ENCODE peak calls at places on chromosomes 1 and 21, in ten cellular contexts. L is K562, A is heart left ventricle, E is stomach, F is neural progenitor cell, K is body of pancreas, N is Peyer's patch, I is OCI-LY7, R is fibroblast of lung, J is lower lobe of right lung. B is an unnamed sample. For H3K4me1, the result is how much of the 10 kb centered on the place peaks cover.

GRCh38 chr1:198577444-198577843 is 37.0 kb upstream of the ATP6V1G3 start:
- DNase-seq in L (no peak), A (no peak), E (no peak), F (no peak), K (no peak), N (no peak), I (no peak), R (peak), J (no peak), B (no peak)

GRCh38 chr1:47023268-47024137 is at the start of gene CYP4X1:
- DNase-seq in L (no peak), A (peak), E (peak), F (peak), K (peak), N (no peak), I (no peak), R (peak), J (peak), B (no peak)

GRCh38 chr1:78289606-78290005 is 201.2 kb upstream of the PTGFR start:
- DNase-seq in L (no peak), A (no peak), E (no peak), F (no peak), K (no peak), N (no peak), I (no peak), R (no peak), J (no peak), B (no peak)

GRCh38 chr1:29237906-29238600 is 1.7 kb downstream of the PTPRU start:
- DNase-seq in L (no peak), A (peak), E (peak), F (peak), K (peak), N (no peak), I (no peak), R (peak), J (peak), B (peak)

GRCh38 chr1:3016641-3017439 is 4.4 kb upstream of the ACTRT2 start:
- DNase-seq in L (no peak), A (peak), E (no peak), F (no peak), K (no peak), N (no peak), I (no peak), R (no peak), J (no peak), B (no peak)

GRCh38 chr1:94115254-94115899 is 5.6 kb downstream of the ABCA4 start:
- DNase-seq in L (no peak), A (no peak), E (no peak), F (no peak), K (no peak), N (no peak), I (no peak), R (no peak), J (no peak), B (no peak)

GRCh38 chr1:6170742-6171201 is 9.3 kb downstream of the CHD5 start:
- DNase-seq in L (no peak), A (no peak), E (no peak), F (no peak), K (no peak), N (no peak), I (no peak), R (no peak), J (no peak), B (no peak)

GRCh38 chr1:197915797-197916686 is 1.1 kb upstream of the LHX9 start:
- DNase-seq in L (peak), A (peak), E (no peak), F (peak), K (peak), N (no peak), I (no peak), R (peak), J (peak), B (no peak)

GRCh38 chr1:53546409-53547155 is 87.4 kb downstream of the DMRTB1 start:
- DNase-seq in L (no peak), A (no peak), E (no peak), F (no peak), K (peak), N (no peak), I (no peak), R (no peak), J (peak), B (no peak)

GRCh38 chr21:32554832-32555436 is 30.4 kb downstream of the TCP10L start:
- DNase-seq in L (peak), A (no peak), E (no peak), F (no peak), K (no peak), N (no peak), I (no peak), R (no peak), J (no peak), B (no peak)

GRCh38 chr1:162756523-162756922 is 34.0 kb upstream of the HSD17B7 start:
- DNase-seq in L (no peak), A (no peak), E (no peak), F (no peak), K (no peak), N (no peak), I (no peak), R (peak), J (no peak), B (no peak)

GRCh38 chr1:85344256-85344694 is 67.8 kb upstream of the BCL10 start:
- DNase-seq in L (peak), A (no peak), E (peak), F (peak), K (peak), N (no peak), I (peak), R (peak), J (peak), B (no peak)

GRCh38 chr1:47696404-47696910 is 258.6 kb downstream of the FOXD2 start:
- DNase-seq in L (no peak), A (peak), E (no peak), F (no peak), K (no peak), N (no peak), I (no peak), R (no peak), J (no peak), B (no peak)

GRCh38 chr1:84715620-84716019 is 25.4 kb upstream of the SSX2IP start:
- DNase-seq in L (peak), A (no peak), E (no peak), F (peak), K (no peak), N (no peak), I (no peak), R (no peak), J (no peak), B (no peak)

GRCh38 chr1:56502700-56503245 is 76.6 kb downstream of the PLPP3 start:
- DNase-seq in L (peak), A (no peak), E (no peak), F (no peak), K (no peak), N (no peak), I (no peak), R (peak), J (no peak), B (no peak)

GRCh38 chr1:201468844-201469644 is at the start of gene PHLDA3:
- DNase-seq in L (peak), A (peak), E (peak), F (peak), K (peak), N (peak), I (no peak), R (peak), J (peak), B (peak)

GRCh38 chr1:168335500-168335899 is 54.8 kb downstream of the TBX19 start:
- DNase-seq in L (no peak), A (no peak), E (no peak), F (no peak), K (no peak), N (no peak), I (no peak), R (no peak), J (no peak), B (no peak)

GRCh38 chr1:8194481-8195227 is 123.3 kb upstream of the SLC45A1 start:
- DNase-seq in L (no peak), A (no peak), E (no peak), F (no peak), K (no peak), N (no peak), I (no peak), R (peak), J (no peak), B (no peak)

GRCh38 chr1:89582571-89582970 is 50.3 kb upstream of the LRRC8C start:
- DNase-seq in L (no peak), A (no peak), E (no peak), F (no peak), K (no peak), N (no peak), I (no peak), R (no peak), J (no peak), B (no peak)

GRCh38 chr21:33901421-33902288 is 13.9 kb downstream of the ATP5PO start:
- DNase-seq in L (peak), A (no peak), E (no peak), F (peak), K (no peak), N (no peak), I (peak), R (peak), J (no peak), B (no peak)

GRCh38 chr1:44501022-44501910 is 96.2 kb downstream of the RNF220 start:
- DNase-seq in L (no peak), A (no peak), E (no peak), F (peak), K (no peak), N (no peak), I (no peak), R (no peak), J (no peak), B (no peak)

GRCh38 chr21:44065428-44065827 is 41.8 kb upstream of the PWP2 start:
- DNase-seq in L (no peak), A (no peak), E (peak), F (no peak), K (no peak), N (peak), I (no peak), R (peak), J (no peak), B (peak)

GRCh38 chr1:14778882-14779594 is 180.6 kb downstream of the KAZN start:
- DNase-seq in L (peak), A (peak), E (peak), F (peak), K (peak), N (no peak), I (peak), R (no peak), J (peak), B (no peak)

GRCh38 chr1:12180315-12180714 is 13.5 kb downstream of the TNFRSF1B start:
- DNase-seq in L (no peak), A (peak), E (peak), F (no peak), K (peak), N (no peak), I (no peak), R (no peak), J (peak), B (no peak)

GRCh38 chr1:181630838-181631237 is 147.5 kb downstream of the CACNA1E start:
- DNase-seq in L (no peak), A (no peak), E (peak), F (no peak), K (peak), N (no peak), I (no peak), R (no peak), J (peak), B (no peak)

GRCh38 chr1:212545941-212546638 is 62.5 kb upstream of the ATF3 start:
- DNase-seq in L (no peak), A (no peak), E (no peak), F (no peak), K (no peak), N (no peak), I (no peak), R (peak), J (no peak), B (no peak)

GRCh38 chr1:151326619-151327222 is 495 bp downstream of the PI4KB start:
- DNase-seq in L (peak), A (peak), E (peak), F (no peak), K (peak), N (peak), I (peak), R (peak), J (peak), B (no peak)

GRCh38 chr1:46490603-46491499 is 1.2 kb downstream of the DMBX1 start:
- DNase-seq in L (no peak), A (no peak), E (no peak), F (peak), K (no peak), N (no peak), I (no peak), R (peak), J (no peak), B (no peak)

GRCh38 chr1:26784023-26784871 is 3.5 kb upstream of the PIGV start:
- DNase-seq in L (peak), A (peak), E (peak), F (peak), K (peak), N (no peak), I (no peak), R (peak), J (peak), B (no peak)

GRCh38 chr21:37916795-37917142 is 512 bp upstream of the KCNJ6 start:
- DNase-seq in L (peak), A (no peak), E (no peak), F (peak), K (no peak), N (no peak), I (no peak), R (no peak), J (no peak), B (no peak)

GRCh38 chr1:222096883-222097282 is 355.0 kb upstream of the DUSP10 start:
- DNase-seq in L (no peak), A (no peak), E (no peak), F (no peak), K (no peak), N (no peak), I (no peak), R (peak), J (no peak), B (no peak)

GRCh38 chr1:1401457-1402010 is 2.4 kb upstream of the CCNL2 start:
- DNase-seq in L (no peak), A (no peak), E (no peak), F (no peak), K (no peak), N (no peak), I (no peak), R (no peak), J (no peak), B (no peak)

GRCh38 chr21:41821081-41821755 is 54.4 kb upstream of the RIPK4 start:
- DNase-seq in L (no peak), A (no peak), E (no peak), F (no peak), K (no peak), N (no peak), I (no peak), R (no peak), J (no peak), B (no peak)

GRCh38 chr1:243495442-243496172 is 239.8 kb downstream of the SDCCAG8 start:
- DNase-seq in L (no peak), A (no peak), E (no peak), F (no peak), K (no peak), N (no peak), I (no peak), R (peak), J (no peak), B (no peak)

GRCh38 chr1:243497939-243498681 is 242.3 kb downstream of the SDCCAG8 start:
- DNase-seq in L (no peak), A (no peak), E (no peak), F (no peak), K (no peak), N (no peak), I (no peak), R (no peak), J (no peak), B (no peak)

GRCh38 chr1:243496806-243497205 is 241.0 kb downstream of the SDCCAG8 start:
- DNase-seq in L (no peak), A (no peak), E (no peak), F (no peak), K (no peak), N (no peak), I (no peak), R (no peak), J (no peak), B (no peak)

GRCh38 chr1:243495032-243495431 is 239.2 kb downstream of the SDCCAG8 start:
- DNase-seq in L (no peak), A (no peak), E (no peak), F (no peak), K (no peak), N (no peak), I (no peak), R (no peak), J (no peak), B (no peak)

DNA sequence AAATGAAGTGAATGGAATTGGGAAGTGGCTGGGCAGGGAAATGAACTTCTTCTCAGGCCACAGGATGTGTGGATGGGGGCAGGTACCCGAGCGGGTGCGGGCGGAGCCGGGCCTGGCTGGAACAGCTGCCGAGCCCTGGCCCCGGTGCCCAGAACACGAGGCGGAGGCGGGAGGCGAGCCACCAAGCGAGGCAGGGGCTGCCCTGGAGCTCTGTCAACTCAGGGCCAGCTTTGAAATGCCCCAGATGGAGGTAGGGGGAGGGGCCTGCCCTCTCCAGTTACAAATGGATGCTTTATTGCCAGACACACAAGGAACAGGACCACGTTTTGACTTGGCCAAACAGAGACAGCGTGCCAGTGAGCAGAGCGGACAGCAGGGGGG is 240.3 kb downstream of the SDCCAG8 start:
- DNase-seq in L (no peak), A (no peak), E (no peak), F (peak), K (no peak), N (no peak), I (no peak), R (no peak), J (no peak), B (no peak)
- H3K27ac ChIP-seq in L (no peak), A (no peak), E (peak), F (no peak), K (no peak), N (no peak), I (no peak), R (no peak), J (peak), B (no peak)

GRCh38 chr1:172325562-172325961 is 94.9 kb upstream of the C1orf105 start:
- DNase-seq in L (no peak), A (no peak), E (no peak), F (no peak), K (no peak), N (no peak), I (no peak), R (peak), J (no peak), B (no peak)

GRCh38 chr1:172332230-172332629 is 88.3 kb upstream of the C1orf105 start:
- DNase-seq in L (no peak), A (no peak), E (no peak), F (no peak), K (no peak), N (no peak), I (peak), R (no peak), J (no peak), B (no peak)

GRCh38 chr1:172326171-172326570 is 94.3 kb upstream of the C1orf105 start:
- DNase-seq in L (no peak), A (no peak), E (no peak), F (no peak), K (no peak), N (no peak), I (no peak), R (peak), J (no peak), B (no peak)

GRCh38 chr1:172323666-172324065 is 96.8 kb upstream of the C1orf105 start:
- DNase-seq in L (no peak), A (no peak), E (no peak), F (no peak), K (no peak), N (no peak), I (no peak), R (no peak), J (no peak), B (no peak)

GRCh38 chr1:172328266-172328665 is 92.2 kb upstream of the C1orf105 start:
- DNase-seq in L (no peak), A (no peak), E (no peak), F (no peak), K (no peak), N (no peak), I (no peak), R (no peak), J (no peak), B (no peak)
- H3K4me3 ChIP-seq in L (no peak), A (no peak), E (no peak), F (no peak), K (no peak), N (no peak), I (no peak), R (no peak), J (no peak), B (no peak)

DNA sequence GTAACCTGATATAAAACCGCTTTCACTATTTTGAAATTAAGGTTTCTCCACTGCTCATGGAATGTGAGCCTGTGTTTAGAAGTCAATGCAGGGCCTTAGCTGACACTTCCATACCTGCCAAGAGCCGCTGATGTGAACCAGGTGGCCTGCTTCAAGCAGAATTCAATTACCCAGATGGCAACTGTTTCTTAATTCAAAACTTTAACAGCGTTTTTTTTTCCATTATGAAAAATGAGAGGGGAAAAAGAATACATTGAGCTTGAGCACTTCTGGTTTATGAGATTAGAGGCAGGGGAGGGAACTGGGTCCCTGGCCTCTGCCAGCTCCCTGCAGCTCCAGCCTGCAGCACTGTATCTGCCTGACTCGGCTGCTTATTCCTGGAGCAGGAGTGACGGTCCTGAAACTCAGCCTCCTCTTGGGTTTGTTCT is 7.7 kb upstream of the ATP1A1 start:
- DNase-seq in L (no peak), A (no peak), E (no peak), F (no peak), K (no peak), N (no peak), I (no peak), R (no peak), J (no peak), B (no peak)
- H3K4me1 ChIP-seq in L (under half), A (under half), E (under half), F (under half), K (under half), N (under half), I (under half), R (under half), J (under half), B (under half)

GRCh38 chr1:176141449-176141848 is 65.6 kb downstream of the COP1 start:
- DNase-seq in L (peak), A (no peak), E (no peak), F (no peak), K (no peak), N (no peak), I (no peak), R (no peak), J (no peak), B (no peak)
- H3K27ac ChIP-seq in L (no peak), A (no peak), E (no peak), F (no peak), K (no peak), N (no peak), I (no peak), R (no peak), J (no peak), B (no peak)

DNA sequence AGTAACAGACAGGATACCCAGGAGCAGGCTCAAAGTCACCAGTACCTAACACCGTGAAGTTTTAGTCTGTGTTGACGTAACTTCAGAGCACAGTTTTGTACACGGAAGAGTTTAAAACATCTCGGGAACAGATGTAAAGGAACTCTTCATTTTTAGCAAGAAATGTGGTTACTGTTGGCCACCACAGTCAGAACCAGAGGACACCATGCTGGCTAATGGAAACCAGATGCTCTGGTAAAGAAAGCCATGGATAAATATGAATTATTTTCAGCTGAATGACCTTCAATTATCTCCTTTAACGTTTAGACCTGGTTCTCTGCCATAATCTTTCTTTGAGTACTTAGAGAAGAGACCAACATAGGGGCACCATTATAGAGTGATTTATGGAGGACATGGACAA is 115.9 kb downstream of the NTMT2 start:
- DNase-seq in L (no peak), A (no peak), E (no peak), F (no peak), K (no peak), N (no peak), I (no peak), R (peak), J (no peak), B (no peak)
- H3K4me3 ChIP-seq in L (no peak), A (no peak), E (no peak), F (no peak), K (no peak), N (no peak), I (no peak), R (no peak), J (no peak), B (no peak)

B was measured in CD4-positive, CD25-positive, alpha-beta regulatory T cell.